ENCODE peak calls at places on chromosome 4, in five cellular contexts. One of them, this sample, is unnamed.

GRCh38 chr4:164731827-164732474 is 22.0 kb upstream of the SMIM31 start:
- DNase-seq in Peyer's patch: no peak
- DNase-seq in HFFc6: peak
- DNase-seq in NCI-H345: peak
- DNase-seq in HS-5: peak
- DNase-seq in this sample: peak

GRCh38 chr4:145861331-145862318 is 77.0 kb downstream of the ZNF827 start:
- DNase-seq in Peyer's patch: no peak
- DNase-seq in HFFc6: no peak
- DNase-seq in NCI-H345: no peak
- DNase-seq in HS-5: no peak
- DNase-seq in this sample: no peak

GRCh38 chr4:80448056-80448455 is 112.5 kb downstream of the CFAP299 start:
- DNase-seq in Peyer's patch: no peak
- DNase-seq in HFFc6: no peak
- DNase-seq in NCI-H345: no peak
- DNase-seq in HS-5: no peak
- DNase-seq in this sample: no peak

GRCh38 chr4:81106150-81106549 is 75.6 kb downstream of the BMP3 start:
- DNase-seq in Peyer's patch: no peak
- DNase-seq in HFFc6: no peak
- DNase-seq in NCI-H345: no peak
- DNase-seq in HS-5: no peak
- DNase-seq in this sample: no peak

GRCh38 chr4:14345356-14345775 is 656.9 kb upstream of the CPEB2 start:
- DNase-seq in Peyer's patch: no peak
- DNase-seq in HFFc6: peak
- DNase-seq in NCI-H345: no peak
- DNase-seq in HS-5: no peak
- DNase-seq in this sample: no peak

GRCh38 chr4:42313872-42314271 is 83.4 kb upstream of the SHISA3 start:
- DNase-seq in Peyer's patch: no peak
- DNase-seq in HFFc6: no peak
- DNase-seq in NCI-H345: no peak
- DNase-seq in HS-5: no peak
- DNase-seq in this sample: no peak

GRCh38 chr4:151012836-151013235 is 2.2 kb downstream of the LRBA start:
- DNase-seq in Peyer's patch: no peak
- DNase-seq in HFFc6: no peak
- DNase-seq in NCI-H345: no peak
- DNase-seq in HS-5: no peak
- DNase-seq in this sample: no peak

GRCh38 chr4:82947498-82947897 is 47.0 kb downstream of the THAP9 start:
- DNase-seq in Peyer's patch: no peak
- DNase-seq in HFFc6: no peak
- DNase-seq in NCI-H345: no peak
- DNase-seq in HS-5: no peak
- DNase-seq in this sample: peak

GRCh38 chr4:183399616-183400015 is 44.8 kb upstream of the CDKN2AIP start:
- DNase-seq in Peyer's patch: no peak
- DNase-seq in HFFc6: no peak
- DNase-seq in NCI-H345: no peak
- DNase-seq in HS-5: no peak
- DNase-seq in this sample: no peak

This sample was measured in pons.